ENCODE peak calls at places on chromosome 1, in seven cellular contexts. H is breast epithelium; I is GM23338; Y is fibroblast of lung; V is ACHN; Z is C1 segment of cervical spinal cord; U is activated naive CD8-positive, alpha-beta T cell treated with anti-CD3 and anti-CD28 coated beads for 36 hours. O is an unnamed sample.

GRCh38 chr1:170669036-170669435 is 5.1 kb downstream of the PRRX1 start:
- DNase-seq in H (no peak), I (peak), Y (no peak), V (no peak), Z (no peak), U (no peak), O (no peak)

GRCh38 chr1:108801101-108801500 is 54.6 kb downstream of the STXBP3 start:
- DNase-seq in H (no peak), I (no peak), Y (peak), V (no peak), Z (no peak), U (no peak), O (no peak)

GRCh38 chr1:169610110-169610509 is 19.8 kb downstream of the SELP start:
- DNase-seq in H (no peak), I (no peak), Y (no peak), V (no peak), Z (no peak), U (no peak), O (no peak)

GRCh38 chr1:19941121-19941520 is 17.7 kb upstream of the PLA2G2E start:
- DNase-seq in H (no peak), I (no peak), Y (no peak), V (no peak), Z (no peak), U (no peak), O (no peak)

GRCh38 chr1:39901486-39902120 is at the start of gene MYCL:
- DNase-seq in H (peak), I (peak), Y (no peak), V (peak), Z (no peak), U (peak), O (peak)

GRCh38 chr1:15371610-15372539 is 37.8 kb upstream of the EFHD2 start:
- DNase-seq in H (no peak), I (no peak), Y (no peak), V (no peak), Z (no peak), U (no peak), O (no peak)

GRCh38 chr1:64915381-64916274 is 50.7 kb downstream of the JAK1 start:
- DNase-seq in H (no peak), I (peak), Y (peak), V (peak), Z (no peak), U (no peak), O (peak)

GRCh38 chr1:117753652-117754051 is 147.8 kb downstream of the TENT5C start:
- DNase-seq in H (no peak), I (no peak), Y (peak), V (no peak), Z (no peak), U (no peak), O (no peak)

GRCh38 chr1:62401034-62401433 is 35.8 kb upstream of the USP1 start:
- DNase-seq in H (no peak), I (peak), Y (no peak), V (no peak), Z (no peak), U (no peak), O (no peak)

GRCh38 chr1:160830321-160831153 is 32.1 kb downstream of the CD244 start:
- DNase-seq in H (peak), I (peak), Y (no peak), V (peak), Z (no peak), U (peak), O (peak)

GRCh38 chr1:59057211-59057694 is 239.6 kb upstream of the FGGY start:
- DNase-seq in H (peak), I (peak), Y (peak), V (no peak), Z (no peak), U (no peak), O (peak)

GRCh38 chr1:68958957-68959356 is 462.1 kb upstream of the DEPDC1 start:
- DNase-seq in H (no peak), I (no peak), Y (no peak), V (no peak), Z (no peak), U (no peak), O (no peak)

GRCh38 chr1:199157494-199157893 is 518.7 kb downstream of the PTPRC start:
- DNase-seq in H (no peak), I (no peak), Y (no peak), V (peak), Z (no peak), U (no peak), O (no peak)

GRCh38 chr1:53046930-53047329 is 15.1 kb upstream of the PODN start:
- DNase-seq in H (no peak), I (no peak), Y (peak), V (no peak), Z (no peak), U (no peak), O (no peak)

GRCh38 chr1:209831615-209832014 is 3.8 kb downstream of the UTP25 start:
- DNase-seq in H (no peak), I (no peak), Y (peak), V (no peak), Z (no peak), U (no peak), O (no peak)

GRCh38 chr1:181151378-181152326 is 63.2 kb downstream of the IER5 start:
- DNase-seq in H (no peak), I (no peak), Y (peak), V (no peak), Z (no peak), U (no peak), O (no peak)

GRCh38 chr1:113031060-113031933 is 41.7 kb upstream of the LRIG2 start:
- DNase-seq in H (no peak), I (no peak), Y (no peak), V (no peak), Z (no peak), U (no peak), O (no peak)

GRCh38 chr1:110412576-110412975 is 5.1 kb upstream of the LAMTOR5 start:
- DNase-seq in H (peak), I (peak), Y (peak), V (peak), Z (no peak), U (peak), O (peak)

GRCh38 chr1:169368406-169368769 is 393 bp downstream of the BLZF1 start:
- DNase-seq in H (no peak), I (peak), Y (no peak), V (peak), Z (no peak), U (peak), O (peak)

GRCh38 chr1:40363721-40364120 is 9.8 kb upstream of the SMAP2 start:
- DNase-seq in H (no peak), I (peak), Y (no peak), V (no peak), Z (no peak), U (peak), O (no peak)

GRCh38 chr1:170530972-170531757 is 801 bp upstream of the GORAB start:
- DNase-seq in H (no peak), I (peak), Y (peak), V (peak), Z (no peak), U (no peak), O (no peak)

GRCh38 chr1:34786521-34787325 is 5.7 kb downstream of the GJB3 start:
- DNase-seq in H (peak), I (peak), Y (peak), V (peak), Z (no peak), U (peak), O (peak)

GRCh38 chr1:84997667-84998600 is 1.0 kb upstream of the MCOLN2 start:
- DNase-seq in H (no peak), I (peak), Y (peak), V (no peak), Z (no peak), U (peak), O (peak)

GRCh38 chr1:173042806-173043205 is 7.9 kb downstream of the TNFSF18 start:
- DNase-seq in H (no peak), I (peak), Y (no peak), V (no peak), Z (no peak), U (no peak), O (no peak)

GRCh38 chr1:43608789-43609188 is 41.2 kb upstream of the KDM4A start:
- DNase-seq in H (no peak), I (no peak), Y (no peak), V (no peak), Z (no peak), U (no peak), O (no peak)

O was measured in AG08396.